ENCODE peak calls at places on chromosomes 11 and 22, in five cellular contexts. C is SK-N-SH, M is H1, X is K562, K is HCT116. V is an unnamed sample.

GRCh38 chr22:50170453-50171318 is at the start of gene PANX2:
- DNase-seq in C (peak), M (no peak), X (no peak), K (no peak), V (no peak)

GRCh38 chr11:121344824-121345223 is 52.3 kb downstream of the SC5D start:
- DNase-seq in C (no peak), M (no peak), X (no peak), K (no peak), V (no peak)

GRCh38 chr11:132561937-132562336 is 970.4 kb downstream of the OPCML start:
- DNase-seq in C (no peak), M (no peak), X (no peak), K (no peak), V (no peak)

GRCh38 chr11:122210378-122210995 is 94.5 kb upstream of the BLID start:
- DNase-seq in C (no peak), M (no peak), X (no peak), K (no peak), V (no peak)

GRCh38 chr11:8532475-8532874 is 61.6 kb downstream of the STK33 start:
- DNase-seq in C (no peak), M (no peak), X (no peak), K (no peak), V (peak)

GRCh38 chr11:91946397-91947090 is 278.1 kb upstream of the FAT3 start:
- DNase-seq in C (no peak), M (no peak), X (no peak), K (no peak), V (no peak)

GRCh38 chr11:130775306-130776043 is 140.8 kb downstream of the SNX19 start:
- DNase-seq in C (no peak), M (no peak), X (no peak), K (no peak), V (no peak)

GRCh38 chr11:8766043-8766992 is 83.7 kb downstream of the RPL27A start:
- DNase-seq in C (no peak), M (no peak), X (no peak), K (no peak), V (no peak)

GRCh38 chr11:17333799-17334586 is 17.6 kb upstream of the NCR3LG1 start:
- DNase-seq in C (no peak), M (no peak), X (no peak), K (no peak), V (no peak)

GRCh38 chr11:129790131-129790530 is 25.5 kb upstream of the TMEM45B start:
- DNase-seq in C (no peak), M (no peak), X (no peak), K (no peak), V (no peak)

GRCh38 chr11:114078423-114078822 is 18.9 kb downstream of the ZBTB16 start:
- DNase-seq in C (no peak), M (no peak), X (no peak), K (no peak), V (no peak)

GRCh38 chr11:123624974-123625373 is 29.4 kb downstream of the SCN3B start:
- DNase-seq in C (no peak), M (no peak), X (no peak), K (no peak), V (no peak)

GRCh38 chr11:65194564-65194963 is 12.8 kb downstream of the CAPN1 start:
- DNase-seq in C (no peak), M (no peak), X (no peak), K (no peak), V (no peak)

GRCh38 chr22:29768052-29768680 is 997 bp downstream of the UQCR10 start:
- DNase-seq in C (no peak), M (no peak), X (peak), K (no peak), V (no peak)

DNA sequence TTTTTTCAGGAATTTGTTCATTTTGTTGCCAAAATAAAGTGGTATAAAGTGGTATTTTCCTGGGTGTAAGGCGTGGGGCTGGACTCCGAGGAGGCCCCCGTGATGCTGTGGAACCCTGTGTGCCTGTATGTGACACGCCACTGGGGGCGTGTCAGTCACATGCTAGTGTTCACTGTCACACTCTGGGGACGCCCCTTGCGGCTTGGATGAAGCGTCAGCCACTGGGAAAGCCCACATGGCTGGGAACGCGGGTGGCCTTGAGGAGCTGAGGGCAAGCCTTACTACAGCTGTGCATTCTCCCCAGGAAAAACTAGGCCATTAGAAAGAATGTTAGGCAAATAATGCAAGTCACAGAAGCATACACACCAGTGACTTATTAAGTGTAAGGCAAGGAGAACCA is 77.0 kb upstream of the SLC25A18 start:
- DNase-seq in C (peak), M (no peak), X (peak), K (no peak), V (no peak)
- TF ChIP-seq YY1 in C (no peak), M (no peak), X (no peak), K (no peak), V (no peak)

GRCh38 chr22:27603823-27604190 is 197.7 kb downstream of the MN1 start:
- DNase-seq in C (peak), M (no peak), X (no peak), K (no peak), V (no peak)
- TF ChIP-seq YY1 in C (no peak), M (no peak), X (no peak), K (no peak), V (no peak)

GRCh38 chr11:107791343-107792048 is 67.1 kb downstream of the SLC35F2 start:
- DNase-seq in C (no peak), M (no peak), X (no peak), K (no peak), V (no peak)
- TF ChIP-seq YY1 in C (no peak), M (no peak), X (no peak), K (no peak), V (no peak)

DNA sequence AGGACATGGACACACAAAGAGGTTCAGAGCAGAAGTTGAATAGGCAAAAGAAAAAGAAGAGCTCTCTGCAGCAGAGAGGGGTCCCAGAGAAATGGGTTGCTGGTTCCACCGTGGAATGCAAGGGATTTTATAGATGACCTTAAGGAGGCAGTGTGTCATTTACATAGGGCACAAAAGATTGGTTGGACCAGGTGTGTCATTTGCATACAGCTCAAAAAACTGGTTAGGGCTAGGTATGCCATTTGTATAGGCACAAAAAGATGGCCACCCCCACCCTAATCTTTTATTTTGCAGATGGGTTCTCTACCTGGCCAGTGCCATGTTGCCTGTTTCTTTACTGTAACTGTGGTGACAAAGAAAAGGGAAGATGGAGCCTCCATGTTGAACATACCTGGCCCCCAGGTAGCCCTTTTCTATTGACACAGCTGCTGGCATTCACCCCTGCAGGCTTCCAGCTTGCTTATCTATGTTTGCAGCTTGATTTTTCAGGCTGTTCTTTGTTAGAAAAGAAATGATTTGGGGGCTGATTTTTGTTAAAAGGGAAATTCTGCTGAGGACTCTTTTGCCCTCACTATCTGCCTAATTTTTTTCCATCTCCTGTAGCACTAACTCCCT is 3.1 kb upstream of the CAVIN3 start:
- DNase-seq in C (no peak), M (no peak), X (no peak), K (no peak), V (no peak)
- TF ChIP-seq YY1 in C (no peak), M (peak), X (no peak), K (no peak), V (no peak)

DNA sequence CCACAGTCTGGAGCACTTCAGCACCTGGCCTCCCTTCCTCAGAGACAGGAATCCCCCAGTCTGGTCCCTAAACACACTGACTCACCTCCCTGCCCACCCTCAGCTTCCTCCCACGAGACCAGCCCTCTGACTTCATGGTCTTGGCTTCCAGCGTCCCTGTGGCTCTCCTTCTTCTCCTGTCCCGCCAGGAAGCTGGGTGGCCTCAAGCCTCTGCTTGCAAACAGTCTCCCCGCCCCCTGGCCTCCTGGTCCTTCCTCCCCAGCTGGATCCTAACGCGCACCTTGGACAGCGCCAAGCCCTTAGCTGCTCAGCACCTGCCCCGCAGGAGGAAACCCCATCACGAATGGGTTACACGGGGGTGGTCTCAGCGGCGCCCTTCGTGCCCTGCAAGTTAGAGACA is 4.5 kb downstream of the NCF4 start:
- DNase-seq in C (no peak), M (no peak), X (no peak), K (no peak), V (no peak)
- TF ChIP-seq YY1 in C (no peak), M (no peak), X (no peak), K (no peak), V (no peak)

GRCh38 chr11:67468056-67468455 is 995 bp downstream of the TMEM134 start:
- DNase-seq in C (peak), M (no peak), X (no peak), K (no peak), V (no peak)
- TF ChIP-seq YY1 in C (no peak), M (no peak), X (no peak), K (peak), V (no peak)

DNA sequence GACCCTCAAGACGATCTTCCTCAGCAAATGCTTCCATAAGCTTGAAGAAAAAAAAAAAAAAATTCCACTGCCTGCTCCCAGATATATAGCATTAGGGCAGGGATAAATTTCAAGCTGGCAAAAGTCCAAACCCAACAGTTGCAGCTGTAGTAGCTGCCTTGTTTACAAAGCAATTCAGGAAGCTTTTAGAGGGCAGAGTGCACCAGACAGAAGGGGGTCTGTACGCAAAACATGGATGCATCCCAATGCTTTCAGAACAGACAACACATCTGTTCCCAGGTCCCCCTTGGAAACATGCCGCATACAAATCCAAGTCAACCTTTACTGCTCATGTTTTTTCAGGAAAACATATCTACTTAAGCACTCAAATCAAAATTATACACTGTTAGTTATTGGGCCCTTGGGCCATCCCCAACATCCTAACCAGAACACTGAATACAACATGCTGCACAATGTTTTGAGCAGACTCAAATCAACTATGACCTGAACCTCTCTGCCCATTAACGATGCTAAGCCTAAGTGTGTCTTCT is 94.5 kb downstream of the CADM1 start:
- DNase-seq in C (peak), M (no peak), X (no peak), K (no peak), V (no peak)
- TF ChIP-seq YY1 in C (no peak), M (no peak), X (no peak), K (no peak), V (no peak)

V was measured in GM12878.